ENCODE peak calls at places on chromosomes 3 and 15, in eight cellular contexts. T, X, H, Y, O, U, W and G are unnamed samples.

GRCh38 chr3:93981649-93982048 is 1.7 kb downstream of the ARL13B start:
- DNase-seq in U (no peak), X (no peak), H (no peak), O (no peak), W (peak), Y (no peak), T (no peak), G (no peak)

GRCh38 chr3:186825294-186825821 is 17.2 kb upstream of the ADIPOQ start:
- DNase-seq in T (peak), U (no peak), H (peak), W (peak), Y (no peak), X (peak), O (no peak), G (peak)

GRCh38 chr3:46293991-46294833 is 52.0 kb downstream of the CCR3 start:
- DNase-seq in H (no peak), X (no peak), W (no peak), O (no peak), T (no peak), U (no peak), Y (peak), G (no peak)

GRCh38 chr15:69150336-69150735 is 10.1 kb upstream of the GLCE start:
- DNase-seq in O (no peak), U (no peak), W (no peak), Y (no peak), H (no peak), X (no peak), T (no peak), G (no peak)

GRCh38 chr3:126130081-126130855 is 46.3 kb upstream of the SLC41A3 start:
- DNase-seq in X (no peak), U (no peak), O (no peak), Y (no peak), W (peak), H (no peak), T (no peak), G (peak)

GRCh38 chr3:45795882-45796765 is at the start of gene SLC6A20:
- DNase-seq in O (no peak), U (no peak), Y (peak), X (no peak), W (peak), T (no peak), H (peak), G (peak)

GRCh38 chr15:38589502-38589901 is 24.9 kb upstream of the RASGRP1 start:
- DNase-seq in H (peak), Y (no peak), O (no peak), X (peak), W (peak), T (no peak), U (peak), G (peak)

GRCh38 chr3:149371001-149371722 is 6.3 kb downstream of the TM4SF1 start:
- DNase-seq in U (no peak), W (no peak), Y (no peak), H (peak), T (peak), O (no peak), X (no peak), G (no peak)

GRCh38 chr15:50493625-50494024 is 52.8 kb downstream of the USP50 start:
- DNase-seq in U (no peak), T (no peak), W (no peak), H (no peak), Y (no peak), O (no peak), X (no peak), G (no peak)

GRCh38 chr3:14730703-14731102 is 55.8 kb downstream of the C3orf20 start:
- DNase-seq in U (no peak), O (no peak), H (peak), Y (no peak), W (no peak), X (no peak), T (no peak), G (no peak)

GRCh38 chr15:74780983-74781672 is 752 bp upstream of the CSK start:
- DNase-seq in H (peak), T (no peak), U (no peak), O (peak), W (peak), X (no peak), Y (no peak), G (no peak)

GRCh38 chr3:177905173-177905894 is 630.9 kb upstream of the KCNMB2 start:
- DNase-seq in O (no peak), Y (no peak), X (peak), U (peak), W (peak), H (no peak), T (no peak), G (no peak)

GRCh38 chr3:14510838-14511622 is 29.1 kb downstream of the GRIP2 start:
- DNase-seq in T (no peak), U (no peak), Y (no peak), O (no peak), W (no peak), H (no peak), X (no peak), G (no peak)

GRCh38 chr3:73029321-73029796 is 32.1 kb upstream of the EBLN2 start:
- DNase-seq in H (peak), X (peak), T (no peak), O (no peak), U (peak), W (no peak), Y (no peak), G (no peak)

GRCh38 chr15:90097475-90097874 is 4.8 kb downstream of the IDH2 start:
- DNase-seq in O (peak), T (no peak), X (no peak), Y (peak), W (no peak), H (no peak), U (no peak), G (no peak)

GRCh38 chr3:144431134-144431533 is 459.5 kb downstream of the DIPK2A start:
- DNase-seq in O (no peak), T (no peak), W (no peak), Y (no peak), U (no peak), X (no peak), H (no peak), G (no peak)

GRCh38 chr15:74978503-74978902 is 16.9 kb upstream of the SCAMP5 start:
- DNase-seq in W (no peak), Y (no peak), O (peak), X (no peak), U (no peak), H (peak), T (no peak), G (no peak)

GRCh38 chr3:74559301-74559700 is 55.2 kb downstream of the CNTN3 start:
- DNase-seq in T (no peak), W (no peak), O (no peak), X (no peak), H (no peak), U (no peak), Y (no peak), G (no peak)

GRCh38 chr3:100047455-100048141 is 66.7 kb downstream of the FILIP1L start:
- DNase-seq in X (peak), O (no peak), H (peak), T (no peak), U (no peak), Y (peak), W (no peak), G (peak)

GRCh38 chr15:99244306-99244705 is 5.1 kb downstream of the TTC23 start:
- DNase-seq in H (no peak), X (no peak), U (no peak), Y (no peak), W (no peak), O (no peak), T (no peak), G (no peak)

GRCh38 chr3:134090031-134090430 is 60.3 kb upstream of the SLCO2A1 start:
- DNase-seq in O (no peak), T (no peak), U (no peak), H (peak), Y (no peak), W (no peak), X (no peak), G (no peak)

GRCh38 chr3:194257030-194257657 is 94.0 kb downstream of the CPN2 start:
- DNase-seq in H (no peak), Y (no peak), O (no peak), T (no peak), U (no peak), W (no peak), X (no peak), G (no peak)

GRCh38 chr15:30917013-30917412 is 13.3 kb downstream of the FAN1 start:
- DNase-seq in U (no peak), O (no peak), Y (no peak), T (no peak), H (no peak), W (no peak), X (no peak), G (no peak)

GRCh38 chr3:184737641-184738518 is 26.0 kb upstream of the MAGEF1 start:
- DNase-seq in O (no peak), T (no peak), U (no peak), Y (no peak), X (peak), H (peak), W (no peak), G (peak)

GRCh38 chr3:73556520-73557371 is 68.0 kb downstream of the PDZRN3 start:
- DNase-seq in H (no peak), U (no peak), W (no peak), T (no peak), Y (no peak), O (no peak), X (peak), G (no peak)

GRCh38 chr15:48569591-48570302 is 75.8 kb downstream of the FBN1 start:
- DNase-seq in Y (no peak), O (no peak), H (no peak), W (no peak), X (no peak), T (no peak), U (no peak), G (no peak)

GRCh38 chr3:196175116-196175625 is 36.0 kb downstream of the ZDHHC19 start:
- DNase-seq in O (no peak), X (no peak), Y (no peak), T (no peak), H (no peak), U (no peak), W (no peak), G (no peak)

GRCh38 chr3:65944252-65944651 is 94.5 kb downstream of the MAGI1 start:
- DNase-seq in X (no peak), U (no peak), O (no peak), W (no peak), H (no peak), Y (no peak), T (no peak), G (no peak)

GRCh38 chr15:67660874-67661606 is 118.5 kb downstream of the MAP2K5 start:
- DNase-seq in W (no peak), X (no peak), T (no peak), U (no peak), H (no peak), O (no peak), Y (no peak), G (no peak)

GRCh38 chr3:46086083-46086437 is 58.8 kb upstream of the XCR1 start:
- DNase-seq in O (no peak), U (no peak), H (no peak), X (no peak), T (no peak), W (no peak), Y (no peak), G (no peak)

GRCh38 chr15:97961067-97961954 is 808 bp downstream of the ARRDC4 start:
- DNase-seq in X (peak), W (peak), U (no peak), O (peak), Y (no peak), T (peak), H (no peak), G (peak)

GRCh38 chr3:72907851-72908620 is 20.2 kb downstream of the GXYLT2 start:
- DNase-seq in X (peak), O (no peak), H (peak), U (peak), T (no peak), W (no peak), Y (no peak), G (no peak)

GRCh38 chr15:22257047-22257667 is 176.8 kb downstream of the OR4M2 start:
- DNase-seq in Y (no peak), H (no peak), O (no peak), T (no peak), U (no peak), W (peak), X (peak), G (no peak)

GRCh38 chr3:173876476-173876875 is 478.9 kb downstream of the NLGN1 start:
- DNase-seq in O (no peak), U (no peak), X (no peak), H (no peak), Y (no peak), W (no peak), T (no peak), G (no peak)
- TF ChIP-seq CTCF in O (no peak), U (peak), X (peak), H (peak), Y (no peak), W (peak), T (peak), G (peak)

DNA sequence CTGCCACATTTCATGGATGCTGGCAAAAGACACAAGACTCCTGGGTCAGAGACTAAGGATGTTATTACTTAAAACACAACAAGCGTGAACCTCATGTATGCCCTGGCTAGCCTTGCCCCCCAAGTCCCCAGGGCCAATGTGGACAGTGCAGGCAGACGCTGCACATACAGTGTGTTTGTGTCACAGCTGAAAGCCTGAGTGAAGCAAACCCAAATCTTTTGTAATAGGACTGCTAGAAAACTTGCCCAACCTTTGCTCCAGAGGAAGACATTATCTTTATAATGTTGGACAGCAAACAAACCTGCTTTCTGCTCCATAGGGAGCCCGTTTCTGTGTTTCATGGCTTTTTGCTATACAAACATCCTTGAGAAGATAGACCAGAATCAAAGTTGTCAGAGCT is 282.0 kb upstream of the RORA start:
- DNase-seq in T (no peak), W (no peak), Y (no peak), H (no peak), U (no peak), O (no peak), X (no peak), G (no peak)
- TF ChIP-seq CTCF in T (no peak), W (no peak), Y (no peak), H (no peak), U (no peak), O (no peak), X (no peak), G (no peak)

DNA sequence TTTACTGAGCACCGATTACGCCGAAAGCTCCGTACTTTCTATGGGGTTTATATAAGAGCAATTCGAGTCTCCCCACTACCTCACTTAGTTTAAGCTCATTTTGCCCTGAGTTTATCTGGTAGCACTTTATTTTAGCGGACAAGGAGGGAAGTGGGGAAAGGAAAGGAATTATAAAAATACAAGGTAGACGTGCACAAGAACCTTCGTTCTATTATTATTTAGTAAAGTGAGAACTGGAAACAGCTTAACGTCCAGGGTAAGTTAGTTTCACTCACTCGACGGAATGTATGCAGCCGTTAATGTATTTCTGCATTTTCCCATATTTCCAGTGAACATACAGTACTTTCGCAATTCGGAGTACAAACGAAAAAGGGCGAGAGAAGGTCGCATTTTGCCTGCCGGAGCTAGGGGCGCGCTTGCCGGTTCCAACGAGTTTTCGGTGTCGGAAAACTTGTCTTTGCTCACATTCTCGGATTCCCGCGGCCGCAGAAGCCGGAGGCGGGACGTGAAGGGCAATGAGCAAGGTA is 1.2 kb upstream of the STT3B start:
- DNase-seq in H (peak), X (no peak), Y (no peak), U (no peak), T (no peak), O (no peak), W (no peak), G (no peak)
- TF ChIP-seq CTCF in H (peak), X (peak), Y (peak), U (peak), T (no peak), O (no peak), W (no peak), G (no peak)

GRCh38 chr15:40070608-40071218 is 31.7 kb upstream of the SRP14 start:
- DNase-seq in W (no peak), H (no peak), O (no peak), U (no peak), X (no peak), T (no peak), Y (no peak), G (no peak)

GRCh38 chr15:40072216-40072990 is 33.4 kb upstream of the SRP14 start:
- DNase-seq in X (no peak), T (peak), O (no peak), H (no peak), Y (no peak), W (no peak), U (no peak), G (no peak)

GRCh38 chr15:40069178-40070165 is 30.5 kb upstream of the SRP14 start:
- DNase-seq in T (no peak), X (peak), O (no peak), W (peak), U (peak), H (no peak), Y (peak), G (peak)

GRCh38 chr15:40067921-40068624 is 29.1 kb upstream of the SRP14 start:
- DNase-seq in O (no peak), H (no peak), U (no peak), W (no peak), X (no peak), Y (no peak), T (no peak), G (no peak)

DNA sequence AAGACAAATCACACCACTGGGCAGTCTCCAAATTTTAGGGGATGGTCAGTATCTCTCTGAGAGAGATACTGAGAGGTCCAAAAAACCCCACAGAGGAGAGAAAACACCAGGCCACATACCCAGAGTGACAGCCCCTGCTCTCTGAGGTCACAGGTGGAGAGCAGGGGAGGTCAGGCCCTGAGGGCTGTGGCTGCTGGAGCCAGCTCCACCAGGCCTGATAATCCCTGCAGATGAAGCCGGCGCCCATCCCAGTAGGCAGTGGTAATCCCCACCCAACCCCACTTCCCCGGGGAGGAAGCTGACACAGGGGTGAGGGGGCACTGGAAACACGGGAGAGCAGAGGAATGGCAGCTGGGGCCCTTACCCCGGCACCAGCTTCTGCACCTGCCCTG is 31.2 kb upstream of the SRP14 start:
- DNase-seq in U (no peak), X (no peak), Y (no peak), W (no peak), T (no peak), O (no peak), H (no peak), G (no peak)
- TF ChIP-seq CTCF in U (no peak), X (no peak), Y (no peak), W (no peak), T (no peak), O (no peak), H (no peak), G (no peak)

GRCh38 chr3:17634201-17634600 is 108.2 kb downstream of the TBC1D5 start:
- DNase-seq in O (no peak), T (no peak), U (no peak), X (no peak), H (no peak), Y (no peak), W (no peak), G (no peak)
- TF ChIP-seq CTCF in O (no peak), T (no peak), U (no peak), X (no peak), H (no peak), Y (no peak), W (no peak), G (no peak)